ENCODE peak calls at places on chromosomes 1 and 21, in four cellular contexts. One of them, this sample, is unnamed.

GRCh38 chr1:178262101-178262500 is 168.2 kb downstream of the RASAL2 start:
- DNase-seq in HAP-1: peak; percentile 27
- DNase-seq in mesenchymal stem cell: peak; percentile 93
- DNase-seq in AG10803: peak; percentile 57
- DNase-seq in this sample: peak; percentile 82

GRCh38 chr1:215241451-215241850 is 158.9 kb downstream of the KCNK2 start:
- DNase-seq in HAP-1: no peak
- DNase-seq in mesenchymal stem cell: no peak
- DNase-seq in AG10803: no peak
- DNase-seq in this sample: no peak

GRCh38 chr1:241061062-241061461 is 295.9 kb downstream of the RGS7 start:
- DNase-seq in HAP-1: no peak
- DNase-seq in mesenchymal stem cell: no peak
- DNase-seq in AG10803: no peak
- DNase-seq in this sample: no peak

GRCh38 chr1:205858141-205858961 is 8.4 kb upstream of the PM20D1 start:
- DNase-seq in HAP-1: no peak
- DNase-seq in mesenchymal stem cell: no peak
- DNase-seq in AG10803: no peak
- DNase-seq in this sample: no peak

GRCh38 chr1:89927037-89927436 is 67.9 kb upstream of the ZNF326 start:
- DNase-seq in HAP-1: no peak
- DNase-seq in mesenchymal stem cell: no peak
- DNase-seq in AG10803: no peak
- DNase-seq in this sample: no peak

GRCh38 chr1:46522184-46522968 is 29.1 kb downstream of the KNCN start:
- DNase-seq in HAP-1: peak; percentile 67
- DNase-seq in mesenchymal stem cell: no peak
- DNase-seq in AG10803: peak; percentile 85
- DNase-seq in this sample: peak; percentile 91

GRCh38 chr1:212161231-212161781 is 123.9 kb upstream of the PPP2R5A start:
- DNase-seq in HAP-1: no peak
- DNase-seq in mesenchymal stem cell: peak; percentile 78
- DNase-seq in AG10803: peak; percentile 84
- DNase-seq in this sample: peak; percentile 79

GRCh38 chr1:182484067-182484466 is 34.1 kb downstream of the RGSL1 start:
- DNase-seq in HAP-1: no peak
- DNase-seq in mesenchymal stem cell: no peak
- DNase-seq in AG10803: no peak
- DNase-seq in this sample: no peak

GRCh38 chr1:211697356-211697755 is 21.9 kb upstream of the NEK2 start:
- DNase-seq in HAP-1: no peak
- DNase-seq in mesenchymal stem cell: no peak
- DNase-seq in AG10803: no peak
- DNase-seq in this sample: no peak

GRCh38 chr1:156639601-156640101 is 2.3 kb upstream of the BCAN start:
- DNase-seq in HAP-1: no peak
- DNase-seq in mesenchymal stem cell: no peak
- DNase-seq in AG10803: no peak
- DNase-seq in this sample: no peak

GRCh38 chr21:38989745-38990423 is 184.2 kb downstream of the ETS2 start:
- DNase-seq in HAP-1: no peak
- DNase-seq in mesenchymal stem cell: peak; percentile 85
- DNase-seq in AG10803: peak; percentile 77
- DNase-seq in this sample: peak; percentile 79

DNA sequence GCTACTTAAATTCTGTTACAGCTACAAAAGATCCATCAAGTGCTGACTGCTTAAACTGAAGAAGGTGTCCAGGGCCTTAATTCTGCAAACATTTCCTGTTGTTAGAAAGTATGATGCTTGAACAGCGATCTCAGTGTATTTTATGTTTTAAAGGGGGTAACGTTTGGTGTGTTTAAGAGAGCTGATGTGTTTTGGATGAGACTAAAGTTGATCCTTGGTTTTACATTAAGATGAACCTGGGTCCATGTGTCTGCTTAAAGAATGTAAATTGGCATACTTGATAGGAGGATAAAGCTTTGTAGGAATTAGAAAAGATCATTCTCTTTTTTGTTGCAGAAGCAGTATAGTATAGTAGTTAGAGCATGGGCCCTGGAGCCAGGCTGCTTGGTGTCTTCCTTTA is 3.6 kb downstream of the IER5 start:
- DNase-seq in HAP-1: no peak
- DNase-seq in mesenchymal stem cell: no peak
- DNase-seq in AG10803: no peak
- DNase-seq in this sample: no peak
- H3K4me3 ChIP-seq in HAP-1: peak overlapping the region; percentile 79
- H3K4me3 ChIP-seq in mesenchymal stem cell: peak overlapping the region; percentile 98
- H3K4me3 ChIP-seq in AG10803: peak overlapping the region; percentile 89
- H3K4me3 ChIP-seq in this sample: no peak overlapping the region

DNA sequence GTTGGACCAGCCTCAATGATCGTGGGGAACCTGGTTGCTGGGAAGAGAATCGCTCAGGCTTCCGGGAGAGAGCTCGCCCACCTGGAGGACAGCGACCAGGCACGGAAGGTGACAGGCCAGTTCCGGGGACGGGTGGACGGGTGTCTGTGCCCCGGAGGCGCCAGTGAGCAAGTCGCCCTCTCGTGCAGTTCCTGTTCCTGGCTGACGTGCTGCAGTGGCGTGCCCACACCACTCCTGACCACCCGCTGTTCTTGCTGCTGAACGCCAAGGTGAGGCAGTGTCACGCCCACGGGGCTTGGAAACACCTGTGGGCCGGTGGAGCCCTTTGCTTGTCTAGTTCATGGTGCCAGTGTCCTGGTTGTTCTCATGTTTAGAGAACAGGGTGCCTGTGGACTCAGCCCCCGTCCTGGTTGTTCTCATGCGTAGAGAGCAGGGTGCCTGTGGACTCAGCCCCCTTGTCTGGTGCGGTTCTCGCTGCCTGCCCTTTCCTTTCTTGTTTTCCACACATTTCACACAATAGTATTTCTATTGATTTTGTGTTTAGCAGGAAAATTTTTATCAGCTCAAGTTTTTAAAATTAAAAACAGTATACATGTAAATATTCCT is 53.1 kb downstream of the S100B start:
- DNase-seq in HAP-1: no peak
- DNase-seq in mesenchymal stem cell: no peak
- DNase-seq in AG10803: no peak
- DNase-seq in this sample: no peak
- H3K4me3 ChIP-seq in HAP-1: no peak overlapping the region
- H3K4me3 ChIP-seq in mesenchymal stem cell: no peak overlapping the region
- H3K4me3 ChIP-seq in AG10803: no peak overlapping the region
- H3K4me3 ChIP-seq in this sample: no peak overlapping the region

GRCh38 chr1:76291186-76291585 is 216.6 kb downstream of the ST6GALNAC3 start:
- DNase-seq in HAP-1: no peak
- DNase-seq in mesenchymal stem cell: no peak
- DNase-seq in AG10803: no peak
- DNase-seq in this sample: no peak

GRCh38 chr1:76292418-76293184 is 218.1 kb downstream of the ST6GALNAC3 start:
- DNase-seq in HAP-1: no peak
- DNase-seq in mesenchymal stem cell: no peak
- DNase-seq in AG10803: no peak
- DNase-seq in this sample: no peak

GRCh38 chr1:76291737-76292136 is 217.2 kb downstream of the ST6GALNAC3 start:
- DNase-seq in HAP-1: no peak
- DNase-seq in mesenchymal stem cell: no peak
- DNase-seq in AG10803: no peak
- DNase-seq in this sample: no peak

GRCh38 chr1:76294470-76295194 is 220.1 kb downstream of the ST6GALNAC3 start:
- DNase-seq in HAP-1: no peak
- DNase-seq in mesenchymal stem cell: no peak
- DNase-seq in AG10803: no peak
- DNase-seq in this sample: no peak

GRCh38 chr1:76293831-76294230 is 219.3 kb downstream of the ST6GALNAC3 start:
- DNase-seq in HAP-1: no peak
- DNase-seq in mesenchymal stem cell: no peak
- DNase-seq in AG10803: no peak
- DNase-seq in this sample: no peak
- H3K4me3 ChIP-seq in HAP-1: no peak overlapping the region
- H3K4me3 ChIP-seq in mesenchymal stem cell: no peak overlapping the region
- H3K4me3 ChIP-seq in AG10803: no peak overlapping the region
- H3K4me3 ChIP-seq in this sample: no peak overlapping the region

GRCh38 chr1:85578321-85579295 is 2.0 kb upstream of the CCN1 start:
- DNase-seq in HAP-1: peak; percentile 28
- DNase-seq in mesenchymal stem cell: peak; percentile 95
- DNase-seq in AG10803: peak; percentile 99
- DNase-seq in this sample: peak; percentile 98

GRCh38 chr1:85579619-85580018 is 942 bp upstream of the CCN1 start:
- DNase-seq in HAP-1: peak; percentile 48
- DNase-seq in mesenchymal stem cell: peak; percentile 58
- DNase-seq in AG10803: peak; percentile 87
- DNase-seq in this sample: peak; percentile 87

GRCh38 chr1:85581802-85582686 is 1.5 kb downstream of the CCN1 start:
- DNase-seq in HAP-1: peak; percentile 84
- DNase-seq in mesenchymal stem cell: peak; percentile 82
- DNase-seq in AG10803: peak; percentile 78
- DNase-seq in this sample: peak; percentile 82

GRCh38 chr1:85581138-85581801 is 709 bp downstream of the CCN1 start:
- DNase-seq in HAP-1: peak; percentile 86
- DNase-seq in mesenchymal stem cell: peak; percentile 74
- DNase-seq in AG10803: peak; percentile 67
- DNase-seq in this sample: peak; percentile 89

DNA sequence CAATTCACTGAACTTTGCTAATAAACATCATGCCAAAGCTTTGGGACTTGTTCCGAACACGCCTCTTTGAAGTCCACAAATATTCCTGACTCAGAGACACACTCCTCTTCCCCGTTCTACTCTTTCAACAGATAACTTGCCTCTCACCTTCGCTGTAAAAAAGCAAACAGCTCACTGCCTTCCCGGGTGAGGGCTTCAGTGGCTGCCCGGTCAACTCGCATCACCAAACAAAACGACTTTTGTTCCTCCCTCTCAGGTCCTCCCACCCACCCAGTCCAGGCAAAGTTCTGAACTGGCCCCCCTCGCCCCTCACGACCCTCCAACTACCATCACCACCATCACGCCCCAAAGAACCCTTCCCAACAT is 532 bp upstream of the CCN1 start:
- DNase-seq in HAP-1: peak; percentile 48
- DNase-seq in mesenchymal stem cell: peak; percentile 76
- DNase-seq in AG10803: peak; percentile 93
- DNase-seq in this sample: peak; percentile 90
- H3K4me3 ChIP-seq in HAP-1: peak overlapping the region; percentile 80
- H3K4me3 ChIP-seq in mesenchymal stem cell: peak overlapping the region; percentile 92
- H3K4me3 ChIP-seq in AG10803: peak overlapping the region; percentile 71
- H3K4me3 ChIP-seq in this sample: peak overlapping the region; percentile 53

This sample was measured in cardiac fibroblast.